ENCODE peak calls at places on chromosome 19, in four cellular contexts. One of them, this sample, is unnamed.

GRCh38 chr19:5309438-5310204 is 31.0 kb downstream of the PTPRS start:
- DNase-seq in gastrocnemius medialis: no peak
- DNase-seq in AG09309: no peak
- DNase-seq in adrenal gland: no peak
- DNase-seq in this sample: no peak

GRCh38 chr19:821976-822773 is 420 bp upstream of the PLPPR3 start:
- DNase-seq in AG09309: no peak
- DNase-seq in adrenal gland: no peak
- DNase-seq in gastrocnemius medialis: no peak
- DNase-seq in this sample: no peak

GRCh38 chr19:47122359-47123335 is 8.0 kb upstream of the SAE1 start:
- DNase-seq in adrenal gland: no peak
- DNase-seq in gastrocnemius medialis: no peak
- DNase-seq in AG09309: no peak
- DNase-seq in this sample: no peak

GRCh38 chr19:664913-665443 is 2.0 kb upstream of the RNF126 start:
- DNase-seq in AG09309: no peak
- DNase-seq in gastrocnemius medialis: peak
- DNase-seq in adrenal gland: peak
- DNase-seq in this sample: no peak

GRCh38 chr19:10095948-10096614 is 6.4 kb downstream of the ANGPTL6 start:
- DNase-seq in gastrocnemius medialis: peak
- DNase-seq in AG09309: peak
- DNase-seq in adrenal gland: peak
- DNase-seq in this sample: no peak

GRCh38 chr19:11657307-11657706 is 60.0 kb downstream of the ZNF627 start:
- DNase-seq in AG09309: no peak
- DNase-seq in gastrocnemius medialis: no peak
- DNase-seq in adrenal gland: no peak
- DNase-seq in this sample: no peak

GRCh38 chr19:5141926-5142724 is 173.2 kb downstream of the KDM4B start:
- DNase-seq in adrenal gland: no peak
- DNase-seq in gastrocnemius medialis: no peak
- DNase-seq in AG09309: no peak
- DNase-seq in this sample: no peak

GRCh38 chr19:991174-991931 is 7.2 kb downstream of the WDR18 start:
- DNase-seq in adrenal gland: peak
- DNase-seq in gastrocnemius medialis: no peak
- DNase-seq in AG09309: no peak
- DNase-seq in this sample: no peak

GRCh38 chr19:37932985-37933953 is 26.3 kb downstream of the SIPA1L3 start:
- DNase-seq in gastrocnemius medialis: no peak
- DNase-seq in AG09309: no peak
- DNase-seq in adrenal gland: no peak
- DNase-seq in this sample: peak

GRCh38 chr19:11046608-11047354 is 42.5 kb upstream of the LDLR start:
- DNase-seq in adrenal gland: no peak
- DNase-seq in gastrocnemius medialis: no peak
- DNase-seq in AG09309: no peak
- DNase-seq in this sample: no peak

GRCh38 chr19:23440207-23440606 is 44.9 kb upstream of the ZNF91 start:
- DNase-seq in AG09309: no peak
- DNase-seq in adrenal gland: no peak
- DNase-seq in gastrocnemius medialis: no peak
- DNase-seq in this sample: no peak

GRCh38 chr19:11984986-11985385 is 20.1 kb downstream of the ZNF763 start:
- DNase-seq in adrenal gland: no peak
- DNase-seq in gastrocnemius medialis: no peak
- DNase-seq in AG09309: no peak
- DNase-seq in this sample: no peak

GRCh38 chr19:49133621-49134454 is 14.5 kb downstream of the PPFIA3 start:
- DNase-seq in AG09309: no peak
- DNase-seq in gastrocnemius medialis: no peak
- DNase-seq in adrenal gland: peak
- DNase-seq in this sample: no peak

GRCh38 chr19:2185734-2186070 is 22.0 kb downstream of the DOT1L start:
- DNase-seq in AG09309: no peak
- DNase-seq in adrenal gland: no peak
- DNase-seq in gastrocnemius medialis: no peak
- DNase-seq in this sample: no peak
- H3K4me3 ChIP-seq in AG09309: no peak
- H3K4me3 ChIP-seq in adrenal gland: no peak
- H3K4me3 ChIP-seq in gastrocnemius medialis: no peak
- H3K4me3 ChIP-seq in this sample: no peak

GRCh38 chr19:2666344-2666994 is 36.0 kb downstream of the GNG7 start:
- DNase-seq in AG09309: no peak
- DNase-seq in adrenal gland: no peak
- DNase-seq in gastrocnemius medialis: no peak
- DNase-seq in this sample: no peak

GRCh38 chr19:2659856-2660432 is 42.5 kb downstream of the GNG7 start:
- DNase-seq in AG09309: no peak
- DNase-seq in adrenal gland: no peak
- DNase-seq in gastrocnemius medialis: no peak
- DNase-seq in this sample: no peak

GRCh38 chr19:2663920-2664571 is 38.4 kb downstream of the GNG7 start:
- DNase-seq in AG09309: no peak
- DNase-seq in adrenal gland: no peak
- DNase-seq in gastrocnemius medialis: no peak
- DNase-seq in this sample: no peak

GRCh38 chr19:2665103-2665502 is 37.4 kb downstream of the GNG7 start:
- DNase-seq in AG09309: no peak
- DNase-seq in gastrocnemius medialis: no peak
- DNase-seq in adrenal gland: no peak
- DNase-seq in this sample: no peak

GRCh38 chr19:2661615-2662014 is 40.9 kb downstream of the GNG7 start:
- DNase-seq in gastrocnemius medialis: no peak
- DNase-seq in AG09309: no peak
- DNase-seq in adrenal gland: no peak
- DNase-seq in this sample: no peak
- TF ChIP-seq CTCF in gastrocnemius medialis: no peak
- TF ChIP-seq CTCF in AG09309: peak
- TF ChIP-seq CTCF in adrenal gland: no peak
- TF ChIP-seq CTCF in this sample: peak

GRCh38 chr19:55112246-55112780 is 5.1 kb downstream of the PPP1R12C start:
- DNase-seq in AG09309: no peak
- DNase-seq in gastrocnemius medialis: no peak
- DNase-seq in adrenal gland: no peak
- DNase-seq in this sample: no peak
- H3K4me3 ChIP-seq in AG09309: no peak
- H3K4me3 ChIP-seq in gastrocnemius medialis: no peak
- H3K4me3 ChIP-seq in adrenal gland: no peak
- H3K4me3 ChIP-seq in this sample: no peak

DNA sequence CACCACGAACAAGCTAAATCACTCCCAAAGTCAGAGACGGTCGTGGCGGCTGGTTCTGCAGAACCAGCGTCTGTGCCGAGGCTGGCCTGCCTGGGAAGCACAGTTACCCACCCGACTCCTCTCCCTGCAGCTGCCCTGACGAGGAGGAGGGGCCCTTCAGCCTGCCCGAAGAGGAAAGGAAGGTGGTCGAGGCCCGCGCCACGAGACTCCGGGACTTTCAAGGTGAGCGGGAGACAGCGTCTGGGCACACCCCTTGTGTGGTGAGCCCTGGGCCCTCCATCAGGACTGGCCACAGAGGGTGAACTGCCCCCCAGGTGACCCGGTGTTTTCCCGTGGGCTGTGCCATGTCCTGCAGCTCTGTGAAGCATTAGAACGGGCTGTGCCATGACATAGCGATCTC is 29.1 kb downstream of the PEX11G start:
- DNase-seq in adrenal gland: no peak
- DNase-seq in AG09309: no peak
- DNase-seq in gastrocnemius medialis: no peak
- DNase-seq in this sample: no peak
- TF ChIP-seq CTCF in adrenal gland: no peak
- TF ChIP-seq CTCF in AG09309: no peak
- TF ChIP-seq CTCF in gastrocnemius medialis: no peak
- TF ChIP-seq CTCF in this sample: no peak

GRCh38 chr19:56837492-56837891 is 3.0 kb downstream of the PEG3 start:
- DNase-seq in adrenal gland: peak
- DNase-seq in gastrocnemius medialis: peak
- DNase-seq in AG09309: no peak
- DNase-seq in this sample: no peak
- H3K4me3 ChIP-seq in adrenal gland: no peak
- H3K4me3 ChIP-seq in gastrocnemius medialis: peak
- H3K4me3 ChIP-seq in AG09309: no peak
- H3K4me3 ChIP-seq in this sample: peak

GRCh38 chr19:19033426-19034203 is at the start of the genes ARMC6 and SUGP2:
- DNase-seq in gastrocnemius medialis: peak
- DNase-seq in adrenal gland: peak
- DNase-seq in AG09309: no peak
- DNase-seq in this sample: no peak
- TF ChIP-seq CTCF in gastrocnemius medialis: no peak
- TF ChIP-seq CTCF in adrenal gland: no peak
- TF ChIP-seq CTCF in AG09309: no peak
- TF ChIP-seq CTCF in this sample: no peak

GRCh38 chr19:8884416-8884815 is 52.2 kb downstream of the MBD3L1 start:
- DNase-seq in AG09309: no peak
- DNase-seq in gastrocnemius medialis: no peak
- DNase-seq in adrenal gland: no peak
- DNase-seq in this sample: no peak
- H3K4me3 ChIP-seq in AG09309: no peak
- H3K4me3 ChIP-seq in gastrocnemius medialis: no peak
- H3K4me3 ChIP-seq in adrenal gland: no peak
- H3K4me3 ChIP-seq in this sample: no peak

GRCh38 chr19:19732579-19733501 is at the start of gene ZNF14:
- DNase-seq in AG09309: peak
- DNase-seq in adrenal gland: peak
- DNase-seq in gastrocnemius medialis: peak
- DNase-seq in this sample: peak
- TF ChIP-seq CTCF in AG09309: peak
- TF ChIP-seq CTCF in adrenal gland: no peak
- TF ChIP-seq CTCF in gastrocnemius medialis: no peak
- TF ChIP-seq CTCF in this sample: peak

GRCh38 chr19:43638991-43639494 is 607 bp downstream of the CADM4 start:
- DNase-seq in adrenal gland: no peak
- DNase-seq in AG09309: no peak
- DNase-seq in gastrocnemius medialis: no peak
- DNase-seq in this sample: no peak

GRCh38 chr19:43636121-43636683 is 3.4 kb downstream of the CADM4 start:
- DNase-seq in gastrocnemius medialis: no peak
- DNase-seq in adrenal gland: no peak
- DNase-seq in AG09309: no peak
- DNase-seq in this sample: no peak

GRCh38 chr19:43639507-43640423 is at the start of gene CADM4:
- DNase-seq in gastrocnemius medialis: no peak
- DNase-seq in AG09309: no peak
- DNase-seq in adrenal gland: peak
- DNase-seq in this sample: no peak

GRCh38 chr19:43640424-43640757 is 741 bp upstream of the CADM4 start:
- DNase-seq in gastrocnemius medialis: no peak
- DNase-seq in AG09309: no peak
- DNase-seq in adrenal gland: no peak
- DNase-seq in this sample: no peak

DNA sequence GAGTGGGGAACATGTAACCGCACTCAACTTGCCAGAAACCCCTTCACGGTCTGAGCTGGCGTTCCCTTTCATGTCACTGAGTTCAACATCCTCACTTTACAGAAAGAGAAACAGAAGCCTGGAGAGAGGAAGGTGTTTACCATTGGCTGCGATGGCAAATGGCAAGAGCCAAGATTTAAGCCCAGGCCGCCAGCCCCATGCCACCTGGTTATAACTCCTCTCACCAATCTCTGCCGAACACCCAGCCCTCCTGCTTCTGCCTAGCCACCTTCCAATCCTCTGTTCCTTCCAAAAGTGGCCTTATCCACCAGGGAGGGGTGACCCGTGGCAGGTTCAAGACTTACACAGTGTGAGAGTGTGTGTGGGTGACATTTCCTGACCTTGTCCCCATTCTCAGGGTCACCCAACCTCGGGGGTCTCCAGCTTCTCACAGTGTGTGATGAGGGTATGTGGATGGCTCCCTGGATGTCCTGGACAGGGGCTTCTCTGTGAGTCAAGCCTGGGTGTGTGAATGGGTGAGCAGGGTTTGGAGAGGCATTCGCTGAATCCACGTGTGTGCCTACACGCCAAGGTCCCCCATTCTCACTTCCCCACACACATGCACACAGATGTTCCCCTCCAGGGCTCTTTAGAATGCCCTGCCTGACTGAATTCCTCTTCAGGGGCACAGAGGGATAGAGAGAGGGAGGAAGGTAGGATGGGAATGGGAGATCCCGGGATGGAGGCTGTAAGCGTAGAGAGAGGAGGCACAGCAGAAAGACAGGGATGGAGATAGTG is 1.2 kb downstream of the CADM4 start:
- DNase-seq in adrenal gland: no peak
- DNase-seq in gastrocnemius medialis: no peak
- DNase-seq in AG09309: no peak
- DNase-seq in this sample: no peak
- H3K4me3 ChIP-seq in adrenal gland: no peak
- H3K4me3 ChIP-seq in gastrocnemius medialis: no peak
- H3K4me3 ChIP-seq in AG09309: no peak
- H3K4me3 ChIP-seq in this sample: peak

GRCh38 chr19:30327331-30327730 is 44.9 kb upstream of the ZNF536 start:
- DNase-seq in gastrocnemius medialis: no peak
- DNase-seq in adrenal gland: no peak
- DNase-seq in AG09309: no peak
- DNase-seq in this sample: no peak

GRCh38 chr19:30328096-30328495 is 44.1 kb upstream of the ZNF536 start:
- DNase-seq in AG09309: no peak
- DNase-seq in adrenal gland: no peak
- DNase-seq in gastrocnemius medialis: no peak
- DNase-seq in this sample: no peak

GRCh38 chr19:30325657-30326056 is 46.5 kb upstream of the ZNF536 start:
- DNase-seq in AG09309: no peak
- DNase-seq in adrenal gland: no peak
- DNase-seq in gastrocnemius medialis: no peak
- DNase-seq in this sample: no peak

GRCh38 chr19:30324982-30325381 is 47.2 kb upstream of the ZNF536 start:
- DNase-seq in adrenal gland: no peak
- DNase-seq in AG09309: no peak
- DNase-seq in gastrocnemius medialis: no peak
- DNase-seq in this sample: no peak

DNA sequence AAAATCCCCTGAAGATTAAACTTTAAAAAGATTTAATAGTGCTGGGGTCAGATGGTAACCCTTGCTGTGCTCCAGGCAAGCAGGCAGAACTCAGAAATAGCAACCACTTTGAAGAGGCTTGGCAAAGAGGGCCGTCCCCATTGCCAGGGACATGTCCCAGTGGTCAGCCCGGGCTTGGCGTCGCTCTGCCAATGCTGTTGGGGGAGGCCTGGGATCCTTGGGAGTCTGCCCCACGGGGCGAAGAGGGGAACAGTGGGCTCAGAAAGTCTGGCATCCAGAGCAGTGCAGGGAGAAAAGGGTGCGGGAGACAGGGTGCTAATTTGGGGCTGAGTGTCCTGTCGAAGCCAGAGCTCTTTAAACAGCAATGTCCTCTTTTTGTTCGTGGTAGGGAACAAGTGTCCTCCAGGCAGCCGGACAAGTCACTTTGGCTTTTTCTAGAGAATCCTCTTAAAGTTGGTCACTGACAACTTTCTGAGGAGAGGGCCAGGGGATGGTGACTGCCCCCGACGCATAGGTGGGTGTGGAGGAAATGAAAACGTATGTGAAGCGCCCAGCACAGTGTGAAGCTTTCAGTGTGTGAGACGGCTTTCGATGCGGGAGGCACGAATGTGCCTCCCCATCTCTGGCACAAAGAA is 46.0 kb upstream of the ZNF536 start:
- DNase-seq in AG09309: no peak
- DNase-seq in adrenal gland: no peak
- DNase-seq in gastrocnemius medialis: no peak
- DNase-seq in this sample: no peak
- TF ChIP-seq CTCF in AG09309: no peak
- TF ChIP-seq CTCF in adrenal gland: no peak
- TF ChIP-seq CTCF in gastrocnemius medialis: no peak
- TF ChIP-seq CTCF in this sample: no peak